ENCODE peak calls at places on chromosomes 3 and 15, in seven cellular contexts. M is CD8-positive, alpha-beta T cell; D is AG04450; X is kidney; S is colonic mucosa; I is BE2C; H is GM13977. Q is an unnamed sample.

GRCh38 chr15:91956026-91956723 is 102.7 kb downstream of the SLCO3A1 start:
- DNase-seq in M (no peak), I (peak; percentile 83), S (peak; percentile 32), H (no peak), X (no peak), D (no peak), Q (no peak)

GRCh38 chr3:42654331-42655201 is 1.1 kb downstream of the ZBTB47 start:
- DNase-seq in I (peak; percentile 47), X (peak; percentile 85), H (peak; percentile 85), D (no peak), M (no peak), S (peak; percentile 53), Q (no peak)

GRCh38 chr3:113264741-113265140 is 53.4 kb downstream of the BOC start:
- DNase-seq in M (no peak), X (peak; percentile 69), D (no peak), I (no peak), S (no peak), H (no peak), Q (no peak)

GRCh38 chr3:38219609-38220197 is 45.9 kb upstream of the SLC22A13 start:
- DNase-seq in I (no peak), H (no peak), D (no peak), M (no peak), S (no peak), X (no peak), Q (no peak)

GRCh38 chr3:37723585-37723984 is 138.1 kb upstream of the CTDSPL start:
- DNase-seq in M (no peak), I (no peak), H (no peak), D (no peak), S (no peak), X (no peak), Q (no peak)

GRCh38 chr3:120429921-120430361 is 20.9 kb downstream of the FSTL1 start:
- DNase-seq in H (no peak), D (no peak), I (no peak), M (no peak), X (no peak), S (no peak), Q (no peak)

GRCh38 chr15:43903864-43904290 is 77.1 kb downstream of the WDR76 start:
- DNase-seq in H (peak; percentile 75), S (peak; percentile 53), I (peak; percentile 81), M (peak; percentile 54), X (no peak), D (peak; percentile 26), Q (peak; percentile 86)

GRCh38 chr3:140365872-140366697 is 311.8 kb upstream of the TRIM42 start:
- DNase-seq in S (no peak), I (peak; percentile 32), H (no peak), M (no peak), D (no peak), X (no peak), Q (peak; percentile 79)

GRCh38 chr3:52025453-52025852 is 29.8 kb upstream of the RPL29 start:
- DNase-seq in I (no peak), H (no peak), D (no peak), S (no peak), M (no peak), X (no peak), Q (no peak)

GRCh38 chr3:7820969-7821368 is 680.7 kb upstream of the LMCD1 start:
- DNase-seq in I (no peak), X (no peak), H (no peak), D (no peak), M (no peak), S (no peak), Q (no peak)

GRCh38 chr3:190131329-190131728 is 10.6 kb upstream of the P3H2 start:
- DNase-seq in M (no peak), H (no peak), I (no peak), X (no peak), D (no peak), S (no peak), Q (no peak)

GRCh38 chr3:158532099-158532734 is 38.8 kb upstream of the MLF1 start:
- DNase-seq in D (peak; percentile 23), M (no peak), X (no peak), S (no peak), H (peak; percentile 24), I (peak; percentile 45), Q (no peak)

GRCh38 chr3:130661116-130661515 is 85.5 kb downstream of the PIK3R4 start:
- DNase-seq in X (no peak), H (no peak), S (no peak), M (no peak), D (peak; percentile 6), I (no peak), Q (no peak)

GRCh38 chr15:99683000-99683670 is 50.1 kb downstream of the LYSMD4 start:
- DNase-seq in S (no peak), D (no peak), I (no peak), M (no peak), H (no peak), X (no peak), Q (no peak)

GRCh38 chr15:35630985-35631384 is 85.0 kb upstream of the DPH6 start:
- DNase-seq in D (no peak), I (no peak), X (no peak), S (no peak), H (no peak), M (no peak), Q (no peak)

GRCh38 chr3:178901204-178901603 is 170.4 kb downstream of the ZMAT3 start:
- DNase-seq in D (no peak), I (no peak), M (no peak), X (no peak), S (no peak), H (no peak), Q (no peak)

GRCh38 chr3:57298041-57298440 is 5.6 kb upstream of the ASB14 start:
- DNase-seq in X (no peak), D (no peak), H (no peak), M (no peak), I (no peak), S (no peak), Q (no peak)
- TF ChIP-seq CTCF in X (no peak), D (no peak), H (no peak), M (no peak), I (no peak), S (no peak), Q (no peak)

GRCh38 chr3:48656061-48656840 is 6.4 kb downstream of the CELSR3 start:
- DNase-seq in H (peak; percentile 95), D (no peak), X (peak; percentile 94), S (peak; percentile 88), I (no peak), M (peak; percentile 83), Q (no peak)
- TF ChIP-seq CTCF in H (peak; percentile 85), D (peak; percentile 56), X (peak; percentile 57), S (peak; percentile 73), I (no peak), M (peak; percentile 60), Q (peak; percentile 68)

GRCh38 chr15:90386221-90386620 is 1.8 kb upstream of the IQGAP1 start:
- DNase-seq in M (no peak), D (no peak), H (no peak), I (no peak), S (no peak), X (no peak), Q (no peak)

GRCh38 chr15:90393040-90393439 is 5.0 kb downstream of the IQGAP1 start:
- DNase-seq in M (no peak), S (no peak), D (no peak), X (no peak), I (no peak), H (no peak), Q (no peak)

GRCh38 chr15:90389513-90389912 is 1.5 kb downstream of the IQGAP1 start:
- DNase-seq in M (no peak), X (no peak), S (no peak), D (no peak), I (no peak), H (no peak), Q (no peak)

GRCh38 chr15:90387534-90388461 is at the start of gene IQGAP1:
- DNase-seq in X (peak; percentile 99), H (peak; percentile 97), D (peak; percentile 90), M (peak; percentile 95), S (peak; percentile 99), I (peak; percentile 99), Q (peak; percentile 98)

DNA sequence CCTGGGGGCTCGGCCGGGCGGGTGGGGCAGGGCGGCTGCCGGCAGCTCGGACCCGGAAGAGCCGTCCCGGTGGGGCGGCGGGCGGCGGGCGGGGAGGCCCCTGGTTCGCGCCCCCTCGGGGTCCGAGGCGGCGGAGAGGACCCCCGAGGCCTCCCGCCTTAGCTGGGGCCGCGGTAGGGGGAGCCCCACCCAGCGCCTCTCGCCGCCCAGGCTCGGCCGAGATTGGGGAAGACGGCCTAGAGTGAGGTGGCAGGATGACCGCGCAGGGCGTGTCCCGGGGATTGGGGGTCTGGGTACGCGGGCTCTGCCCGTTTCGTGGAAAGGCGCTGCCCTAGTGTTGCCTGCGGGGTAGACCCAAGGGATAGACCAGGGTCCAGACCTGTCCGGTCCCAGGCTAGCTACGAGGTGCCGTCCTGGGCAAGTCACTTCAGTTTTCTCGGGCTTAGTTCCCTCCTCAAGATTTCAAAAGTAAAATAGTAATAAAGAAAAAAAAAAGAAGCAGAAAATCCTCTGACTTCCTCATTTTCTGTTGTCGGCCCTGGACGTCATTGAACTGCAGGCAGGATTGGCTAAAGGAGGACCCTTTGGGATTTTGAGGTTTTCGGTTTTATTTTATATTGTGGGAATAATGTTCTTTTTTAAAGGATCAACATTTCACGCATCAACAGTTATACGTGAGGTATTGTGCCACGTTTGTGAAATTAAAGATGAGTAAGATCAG is 580 bp downstream of the IQGAP1 start:
- DNase-seq in I (peak; percentile 64), X (peak; percentile 91), S (peak; percentile 75), D (no peak), H (peak; percentile 64), M (peak; percentile 59), Q (peak; percentile 89)
- TF ChIP-seq CTCF in I (no peak), X (no peak), S (no peak), D (no peak), H (peak; percentile 5), M (no peak), Q (peak; percentile 23)

DNA sequence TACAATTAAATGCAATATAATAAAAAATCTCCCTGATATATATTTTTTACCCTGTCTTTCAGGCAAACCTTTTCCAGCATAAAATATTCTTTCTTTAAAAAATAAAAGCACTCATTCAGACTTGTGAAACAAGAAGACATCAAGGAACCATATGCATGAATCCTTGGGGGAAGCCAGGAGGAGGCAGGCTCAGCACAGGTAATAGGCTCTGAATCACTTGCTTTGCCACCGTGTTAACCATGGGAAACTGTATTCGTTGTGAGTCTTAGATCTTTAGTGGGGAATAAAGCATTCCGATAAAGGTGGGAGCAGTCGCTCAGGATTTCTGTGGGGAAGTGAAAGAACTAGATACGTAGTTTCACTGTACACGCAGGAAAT is 42.4 kb downstream of the FBN1 start:
- DNase-seq in M (no peak), S (no peak), X (no peak), D (no peak), I (no peak), H (no peak), Q (no peak)
- TF ChIP-seq CTCF in M (no peak), S (no peak), X (no peak), D (no peak), I (no peak), H (no peak), Q (peak; percentile 19)